ENCODE peak calls at places on chromosomes 3 and 15, in four cellular contexts. One of them, this sample, is unnamed.

GRCh38 chr3:27228805-27229204 is 140.4 kb downstream of the NEK10 start:
- DNase-seq in fibroblast of the aortic adventitia: no peak
- DNase-seq in IMR-90: no peak
- DNase-seq in cardiac fibroblast: no peak
- DNase-seq in this sample: no peak

GRCh38 chr3:52836471-52836845 is 1.6 kb upstream of the MUSTN1 start:
- DNase-seq in cardiac fibroblast: no peak
- DNase-seq in fibroblast of the aortic adventitia: no peak
- DNase-seq in IMR-90: no peak
- DNase-seq in this sample: no peak

GRCh38 chr3:130345487-130346079 is at the start of gene COL6A5:
- DNase-seq in cardiac fibroblast: no peak
- DNase-seq in IMR-90: no peak
- DNase-seq in fibroblast of the aortic adventitia: no peak
- DNase-seq in this sample: no peak

GRCh38 chr15:91939432-91939831 is 85.9 kb downstream of the SLCO3A1 start:
- DNase-seq in cardiac fibroblast: no peak
- DNase-seq in fibroblast of the aortic adventitia: no peak
- DNase-seq in IMR-90: no peak
- DNase-seq in this sample: no peak

GRCh38 chr3:8443829-8444791 is 57.5 kb upstream of the LMCD1 start:
- DNase-seq in fibroblast of the aortic adventitia: peak; percentile 97
- DNase-seq in cardiac fibroblast: peak; percentile 100
- DNase-seq in IMR-90: peak; percentile 99
- DNase-seq in this sample: peak; percentile 100

GRCh38 chr3:115279939-115280338 is 132.9 kb upstream of the ZBTB20 start:
- DNase-seq in fibroblast of the aortic adventitia: peak; percentile 82
- DNase-seq in cardiac fibroblast: peak; percentile 56
- DNase-seq in IMR-90: peak; percentile 38
- DNase-seq in this sample: peak; percentile 86

GRCh38 chr3:98713984-98714383 is 49.2 kb upstream of the ST3GAL6 start:
- DNase-seq in IMR-90: no peak
- DNase-seq in fibroblast of the aortic adventitia: no peak
- DNase-seq in cardiac fibroblast: no peak
- DNase-seq in this sample: no peak

GRCh38 chr3:190701096-190701532 is 161.4 kb downstream of the GMNC start:
- DNase-seq in fibroblast of the aortic adventitia: peak; percentile 68
- DNase-seq in IMR-90: peak; percentile 44
- DNase-seq in cardiac fibroblast: peak; percentile 85
- DNase-seq in this sample: peak; percentile 51

GRCh38 chr15:61829514-61829889 is 230.7 kb downstream of the VPS13C start:
- DNase-seq in IMR-90: no peak
- DNase-seq in fibroblast of the aortic adventitia: no peak
- DNase-seq in cardiac fibroblast: no peak
- DNase-seq in this sample: no peak

GRCh38 chr3:30610702-30611410 is 4.5 kb downstream of the TGFBR2 start:
- DNase-seq in fibroblast of the aortic adventitia: no peak
- DNase-seq in IMR-90: no peak
- DNase-seq in cardiac fibroblast: no peak
- DNase-seq in this sample: no peak

GRCh38 chr15:62390793-62391543 is 225.9 kb upstream of the C2CD4B start:
- DNase-seq in IMR-90: peak; percentile 36
- DNase-seq in cardiac fibroblast: peak; percentile 60
- DNase-seq in fibroblast of the aortic adventitia: peak; percentile 42
- DNase-seq in this sample: peak; percentile 34

GRCh38 chr3:100893590-100893989 is 99.6 kb downstream of the ABI3BP start:
- DNase-seq in cardiac fibroblast: peak; percentile 77
- DNase-seq in fibroblast of the aortic adventitia: peak; percentile 72
- DNase-seq in IMR-90: peak; percentile 66
- DNase-seq in this sample: peak; percentile 34

GRCh38 chr3:187832202-187832601 is 86.9 kb upstream of the BCL6 start:
- DNase-seq in IMR-90: no peak
- DNase-seq in cardiac fibroblast: no peak
- DNase-seq in fibroblast of the aortic adventitia: no peak
- DNase-seq in this sample: no peak

GRCh38 chr3:152047465-152047864 is 174.0 kb downstream of the SUCNR1 start:
- DNase-seq in cardiac fibroblast: peak; percentile 90
- DNase-seq in fibroblast of the aortic adventitia: peak; percentile 86
- DNase-seq in IMR-90: peak; percentile 68
- DNase-seq in this sample: peak; percentile 57

GRCh38 chr3:139127101-139127500 is 82.4 kb upstream of the PRR23C start:
- DNase-seq in IMR-90: peak; percentile 82
- DNase-seq in fibroblast of the aortic adventitia: peak; percentile 69
- DNase-seq in cardiac fibroblast: peak; percentile 49
- DNase-seq in this sample: peak; percentile 67

GRCh38 chr15:75640483-75641175 is 605 bp upstream of the IMP3 start:
- DNase-seq in fibroblast of the aortic adventitia: peak; percentile 59
- DNase-seq in cardiac fibroblast: peak; percentile 53
- DNase-seq in IMR-90: peak; percentile 45
- DNase-seq in this sample: peak; percentile 40

GRCh38 chr15:70856884-70857546 is 3.1 kb upstream of the LARP6 start:
- DNase-seq in cardiac fibroblast: peak; percentile 99
- DNase-seq in fibroblast of the aortic adventitia: peak; percentile 100
- DNase-seq in IMR-90: peak; percentile 100
- DNase-seq in this sample: peak; percentile 99

GRCh38 chr3:194064380-194065118 is 71.4 kb upstream of the HES1 start:
- DNase-seq in fibroblast of the aortic adventitia: no peak
- DNase-seq in cardiac fibroblast: no peak
- DNase-seq in IMR-90: no peak
- DNase-seq in this sample: no peak

GRCh38 chr3:170632780-170633179 is 46.9 kb upstream of the SLC7A14 start:
- DNase-seq in cardiac fibroblast: no peak
- DNase-seq in fibroblast of the aortic adventitia: no peak
- DNase-seq in IMR-90: no peak
- DNase-seq in this sample: peak; percentile 75

GRCh38 chr15:101081900-101082299 is 162.7 kb downstream of the LRRK1 start:
- DNase-seq in IMR-90: no peak
- DNase-seq in cardiac fibroblast: no peak
- DNase-seq in fibroblast of the aortic adventitia: no peak
- DNase-seq in this sample: no peak

GRCh38 chr15:101083336-101084045 is 164.3 kb downstream of the LRRK1 start:
- DNase-seq in fibroblast of the aortic adventitia: no peak
- DNase-seq in IMR-90: no peak
- DNase-seq in cardiac fibroblast: no peak
- DNase-seq in this sample: no peak

GRCh38 chr15:101078669-101079323 is 159.6 kb downstream of the LRRK1 start:
- DNase-seq in IMR-90: no peak
- DNase-seq in cardiac fibroblast: no peak
- DNase-seq in fibroblast of the aortic adventitia: no peak
- DNase-seq in this sample: no peak
- H3K4me3 ChIP-seq in IMR-90: no peak overlapping the region
- H3K4me3 ChIP-seq in cardiac fibroblast: no peak overlapping the region
- H3K4me3 ChIP-seq in fibroblast of the aortic adventitia: no peak overlapping the region
- H3K4me3 ChIP-seq in this sample: no peak overlapping the region

GRCh38 chr3:9946112-9947024 is 5.8 kb downstream of the PRRT3 start:
- DNase-seq in cardiac fibroblast: peak; percentile 89
- DNase-seq in fibroblast of the aortic adventitia: peak; percentile 83
- DNase-seq in IMR-90: peak; percentile 81
- DNase-seq in this sample: peak; percentile 86
- TF ChIP-seq CTCF in cardiac fibroblast: peak; percentile 24
- TF ChIP-seq CTCF in fibroblast of the aortic adventitia: peak; percentile 51
- TF ChIP-seq CTCF in IMR-90: peak; percentile 78
- TF ChIP-seq CTCF in this sample: peak; percentile 44

DNA sequence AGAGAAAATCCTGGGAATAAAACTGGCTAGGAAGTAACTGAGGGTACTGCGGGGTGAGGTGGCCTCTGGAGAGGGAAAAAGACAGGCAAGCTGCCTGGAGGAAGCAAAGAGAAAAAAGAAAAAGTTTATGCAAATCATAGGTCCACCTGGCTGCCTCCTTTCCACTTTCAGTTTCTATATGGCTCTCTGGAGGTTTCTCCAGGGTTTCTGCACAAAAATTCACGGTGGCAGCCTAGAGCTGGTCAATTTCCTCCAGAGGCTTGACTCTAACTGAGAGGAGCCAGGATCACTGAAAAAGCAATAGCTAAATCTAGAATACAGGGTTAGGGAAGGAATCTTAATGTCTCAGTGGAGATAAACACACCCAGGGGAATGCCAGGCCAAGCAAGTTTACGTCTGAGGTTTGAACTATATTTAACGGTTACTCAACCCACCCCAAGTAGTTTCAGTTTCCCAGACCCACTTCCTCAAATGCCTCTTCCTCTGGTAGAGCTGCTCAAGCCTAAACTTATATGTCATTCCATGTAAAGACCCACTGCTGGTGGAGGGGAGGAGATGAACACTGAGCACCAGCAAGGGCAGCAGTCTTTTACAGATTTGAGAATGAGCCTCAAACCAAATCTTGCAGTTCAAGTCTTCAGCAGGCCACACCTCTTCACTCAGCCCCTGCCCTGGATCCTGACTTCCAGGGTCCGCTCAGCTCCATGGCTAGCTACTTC is 5.7 kb downstream of the LYSMD2 start:
- DNase-seq in fibroblast of the aortic adventitia: peak; percentile 72
- DNase-seq in IMR-90: peak; percentile 85
- DNase-seq in cardiac fibroblast: peak; percentile 72
- DNase-seq in this sample: no peak
- H3K4me3 ChIP-seq in fibroblast of the aortic adventitia: peak overlapping the region; percentile 35
- H3K4me3 ChIP-seq in IMR-90: peak overlapping the region; percentile 34
- H3K4me3 ChIP-seq in cardiac fibroblast: peak overlapping the region; percentile 32
- H3K4me3 ChIP-seq in this sample: peak overlapping the region; percentile 20

GRCh38 chr3:58434170-58434507 is 507 bp upstream of the PDHB start:
- DNase-seq in cardiac fibroblast: no peak
- DNase-seq in fibroblast of the aortic adventitia: no peak
- DNase-seq in IMR-90: no peak
- DNase-seq in this sample: no peak

GRCh38 chr3:58434990-58435389 is 1.4 kb upstream of the PDHB start:
- DNase-seq in IMR-90: peak; percentile 73
- DNase-seq in fibroblast of the aortic adventitia: peak; percentile 86
- DNase-seq in cardiac fibroblast: peak; percentile 63
- DNase-seq in this sample: peak; percentile 92

GRCh38 chr3:58434511-58434910 is 879 bp upstream of the PDHB start:
- DNase-seq in fibroblast of the aortic adventitia: no peak
- DNase-seq in cardiac fibroblast: no peak
- DNase-seq in IMR-90: no peak
- DNase-seq in this sample: no peak

GRCh38 chr3:58432905-58433304 is 727 bp downstream of the PDHB start:
- DNase-seq in cardiac fibroblast: no peak
- DNase-seq in IMR-90: no peak
- DNase-seq in fibroblast of the aortic adventitia: no peak
- DNase-seq in this sample: no peak

GRCh38 chr3:58433400-58434169 is at the start of gene PDHB:
- DNase-seq in IMR-90: peak; percentile 86
- DNase-seq in fibroblast of the aortic adventitia: peak; percentile 83
- DNase-seq in cardiac fibroblast: peak; percentile 89
- DNase-seq in this sample: peak; percentile 87
- TF ChIP-seq CTCF in IMR-90: no peak
- TF ChIP-seq CTCF in fibroblast of the aortic adventitia: no peak
- TF ChIP-seq CTCF in cardiac fibroblast: no peak
- TF ChIP-seq CTCF in this sample: no peak

GRCh38 chr3:155908605-155909004 is 38.2 kb downstream of the GMPS start:
- DNase-seq in IMR-90: no peak
- DNase-seq in fibroblast of the aortic adventitia: no peak
- DNase-seq in cardiac fibroblast: no peak
- DNase-seq in this sample: no peak

GRCh38 chr3:155912090-155912489 is 41.6 kb downstream of the GMPS start:
- DNase-seq in IMR-90: no peak
- DNase-seq in fibroblast of the aortic adventitia: no peak
- DNase-seq in cardiac fibroblast: no peak
- DNase-seq in this sample: no peak

GRCh38 chr3:155912574-155913190 is 42.2 kb downstream of the GMPS start:
- DNase-seq in IMR-90: peak; percentile 39
- DNase-seq in cardiac fibroblast: peak; percentile 39
- DNase-seq in fibroblast of the aortic adventitia: peak; percentile 48
- DNase-seq in this sample: peak; percentile 56

GRCh38 chr3:155908086-155908485 is 37.6 kb downstream of the GMPS start:
- DNase-seq in fibroblast of the aortic adventitia: no peak
- DNase-seq in IMR-90: no peak
- DNase-seq in cardiac fibroblast: no peak
- DNase-seq in this sample: no peak
- H3K4me3 ChIP-seq in fibroblast of the aortic adventitia: no peak overlapping the region
- H3K4me3 ChIP-seq in IMR-90: no peak overlapping the region
- H3K4me3 ChIP-seq in cardiac fibroblast: no peak overlapping the region
- H3K4me3 ChIP-seq in this sample: no peak overlapping the region

GRCh38 chr3:20194793-20195460 is 8.9 kb upstream of the SGO1 start:
- DNase-seq in cardiac fibroblast: no peak
- DNase-seq in IMR-90: peak; percentile 8
- DNase-seq in fibroblast of the aortic adventitia: peak; percentile 16
- DNase-seq in this sample: no peak

GRCh38 chr3:20186600-20187004 is 596 bp upstream of the SGO1 start:
- DNase-seq in cardiac fibroblast: no peak
- DNase-seq in IMR-90: no peak
- DNase-seq in fibroblast of the aortic adventitia: no peak
- DNase-seq in this sample: peak; percentile 4

GRCh38 chr3:20185364-20185732 is 658 bp downstream of the SGO1 start:
- DNase-seq in fibroblast of the aortic adventitia: peak; percentile 7
- DNase-seq in IMR-90: peak; percentile 8
- DNase-seq in cardiac fibroblast: peak; percentile 32
- DNase-seq in this sample: peak; percentile 1

GRCh38 chr3:20185733-20186599 is at the start of gene SGO1:
- DNase-seq in fibroblast of the aortic adventitia: peak; percentile 96
- DNase-seq in cardiac fibroblast: peak; percentile 98
- DNase-seq in IMR-90: peak; percentile 96
- DNase-seq in this sample: peak; percentile 95

DNA sequence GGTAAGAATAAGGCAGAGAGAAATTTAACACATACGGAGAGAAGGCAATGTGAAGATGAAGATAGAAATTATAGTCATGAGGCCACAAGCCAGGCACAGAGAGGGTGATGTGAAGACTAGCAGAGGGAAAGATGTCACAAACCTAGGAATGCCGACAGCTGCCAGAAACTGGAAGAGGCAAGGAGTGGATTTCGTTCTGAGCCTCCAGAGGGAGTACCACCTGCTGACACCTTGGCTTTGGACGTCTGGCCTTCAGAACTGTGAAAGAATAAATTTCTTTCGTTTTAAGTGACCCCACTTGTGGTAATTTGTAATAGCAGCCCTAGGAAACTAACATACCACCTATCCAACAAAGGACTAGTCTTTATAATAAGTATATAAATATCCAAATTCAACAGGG is 5.0 kb upstream of the SGO1 start:
- DNase-seq in IMR-90: no peak
- DNase-seq in cardiac fibroblast: no peak
- DNase-seq in fibroblast of the aortic adventitia: no peak
- DNase-seq in this sample: no peak
- TF ChIP-seq CTCF in IMR-90: no peak
- TF ChIP-seq CTCF in cardiac fibroblast: no peak
- TF ChIP-seq CTCF in fibroblast of the aortic adventitia: no peak
- TF ChIP-seq CTCF in this sample: no peak

DNA sequence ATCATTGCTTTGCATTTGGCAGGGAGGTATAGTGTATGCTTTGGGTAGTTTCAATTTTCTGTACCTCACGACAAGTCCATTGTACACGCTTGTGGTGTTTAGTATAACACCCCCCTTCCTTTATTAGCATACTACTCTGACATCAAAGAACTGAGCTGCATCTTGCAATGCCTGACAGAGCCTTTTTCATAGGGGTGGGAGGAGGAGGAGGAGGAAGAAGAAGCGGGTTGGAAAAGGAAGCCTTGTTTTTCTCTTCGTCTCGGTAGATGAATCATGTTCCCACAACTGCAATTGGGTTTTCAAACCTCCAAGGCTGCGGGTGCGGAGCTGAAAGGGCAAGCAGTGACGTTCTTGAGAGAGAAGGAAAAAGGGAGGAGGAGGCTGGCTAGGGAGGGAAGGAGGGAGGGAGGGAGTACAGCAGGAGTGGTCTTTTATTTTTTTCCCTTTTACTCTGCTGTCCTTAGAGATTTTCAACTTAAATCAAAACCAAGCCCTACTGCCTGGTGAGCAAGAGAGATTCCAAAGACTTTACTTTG is 175.7 kb downstream of the KLHL25 start:
- DNase-seq in cardiac fibroblast: peak; percentile 98
- DNase-seq in IMR-90: peak; percentile 98
- DNase-seq in fibroblast of the aortic adventitia: peak; percentile 97
- DNase-seq in this sample: peak; percentile 96
- H3K4me3 ChIP-seq in cardiac fibroblast: peak overlapping the region; percentile 62
- H3K4me3 ChIP-seq in IMR-90: peak overlapping the region; percentile 61
- H3K4me3 ChIP-seq in fibroblast of the aortic adventitia: peak overlapping the region; percentile 82
- H3K4me3 ChIP-seq in this sample: peak overlapping the region; percentile 74

This sample was measured in AG10803.